ENCODE peak calls at places on chromosome 19, in nine cellular contexts. M, Y, X, O, R, K, J, I and S are unnamed samples.

GRCh38 chr19:19028526-19028925 is 4.8 kb downstream of the SUGP2 start:
- DNase-seq in M (peak), I (no peak), O (no peak), J (no peak), R (no peak), Y (no peak), X (no peak), K (no peak), S (no peak)

GRCh38 chr19:3606174-3606689 is 443 bp downstream of the TBXA2R start:
- DNase-seq in X (no peak), J (peak), R (peak), O (no peak), M (no peak), Y (peak), K (no peak), I (peak), S (no peak)

GRCh38 chr19:2274937-2275535 is 6.9 kb downstream of the PEAK3 start:
- DNase-seq in M (peak), X (no peak), Y (peak), I (peak), K (no peak), J (peak), R (peak), O (no peak), S (no peak)

GRCh38 chr19:34244611-34245299 is 9.6 kb upstream of the GARRE1 start:
- DNase-seq in J (no peak), R (no peak), X (no peak), O (no peak), I (no peak), Y (no peak), M (no peak), K (no peak), S (no peak)

GRCh38 chr19:29084266-29084665 is 128.7 kb downstream of the UQCRFS1 start:
- DNase-seq in O (no peak), J (no peak), K (no peak), I (no peak), Y (peak), M (no peak), R (no peak), X (no peak), S (no peak)

GRCh38 chr19:19550454-19550842 is 12.4 kb downstream of the CILP2 start:
- DNase-seq in X (no peak), Y (no peak), J (no peak), K (no peak), I (no peak), R (no peak), O (no peak), M (no peak), S (no peak)

GRCh38 chr19:1000095-1000494 is at the start of gene GRIN3B:
- DNase-seq in R (peak), K (peak), Y (peak), O (no peak), X (no peak), M (no peak), I (no peak), J (peak), S (no peak)

GRCh38 chr19:15161028-15161984 is 39.5 kb downstream of the NOTCH3 start:
- DNase-seq in O (no peak), K (no peak), M (no peak), X (no peak), Y (no peak), I (no peak), R (no peak), J (peak), S (no peak)

GRCh38 chr19:47226426-47227346 is 4.3 kb downstream of the BBC3 start:
- DNase-seq in O (peak), X (no peak), J (peak), K (no peak), R (peak), I (peak), M (peak), Y (peak), S (no peak)

GRCh38 chr19:14023404-14024235 is 4.3 kb upstream of the RLN3 start:
- DNase-seq in K (no peak), M (no peak), O (no peak), Y (peak), J (peak), R (peak), X (no peak), I (no peak), S (no peak)

GRCh38 chr19:45592366-45592765 is 7.8 kb upstream of the OPA3 start:
- DNase-seq in O (no peak), R (no peak), J (no peak), X (no peak), M (no peak), I (no peak), Y (no peak), K (no peak), S (no peak)

GRCh38 chr19:50508850-50509190 is 2.2 kb downstream of the JOSD2 start:
- DNase-seq in J (no peak), R (no peak), K (no peak), M (no peak), I (no peak), O (no peak), X (no peak), Y (no peak), S (no peak)